ENCODE peak calls at places on chromosomes 4 and X, in six cellular contexts. One of them, this sample, is unnamed. For H3K36me3 and H3K4me1, the result is how much of the 10 kb centered on the place peaks cover.

GRCh38 chrX:106894978-106895452 is 8.1 kb downstream of the RIPPLY1 start:
- DNase-seq in fibroblast of lung: peak
- DNase-seq in transverse colon: no peak
- DNase-seq in tibial artery: no peak
- DNase-seq in heart right ventricle: peak
- DNase-seq in mesenchymal stem cell: peak
- DNase-seq in this sample: no peak

GRCh38 chr4:173025131-173025530 is 143.5 kb upstream of the GALNT7 start:
- DNase-seq in transverse colon: peak
- DNase-seq in heart right ventricle: no peak
- DNase-seq in mesenchymal stem cell: peak
- DNase-seq in tibial artery: peak
- DNase-seq in fibroblast of lung: peak
- DNase-seq in this sample: peak

GRCh38 chr4:3270141-3270611 is 21.2 kb downstream of the MSANTD1 start:
- DNase-seq in heart right ventricle: peak
- DNase-seq in mesenchymal stem cell: no peak
- DNase-seq in fibroblast of lung: no peak
- DNase-seq in tibial artery: peak
- DNase-seq in transverse colon: no peak
- DNase-seq in this sample: no peak

GRCh38 chr4:167713756-167714155 is 378.6 kb upstream of the ANXA10 start:
- DNase-seq in transverse colon: no peak
- DNase-seq in heart right ventricle: no peak
- DNase-seq in mesenchymal stem cell: no peak
- DNase-seq in tibial artery: no peak
- DNase-seq in fibroblast of lung: peak
- DNase-seq in this sample: no peak

GRCh38 chr4:156889616-156890594 is 81.7 kb downstream of the PDGFC start:
- DNase-seq in tibial artery: peak
- DNase-seq in transverse colon: no peak
- DNase-seq in fibroblast of lung: peak
- DNase-seq in mesenchymal stem cell: peak
- DNase-seq in heart right ventricle: peak
- DNase-seq in this sample: peak

GRCh38 chr4:137200322-137200721 is 332.0 kb downstream of the PCDH18 start:
- DNase-seq in heart right ventricle: no peak
- DNase-seq in transverse colon: no peak
- DNase-seq in mesenchymal stem cell: no peak
- DNase-seq in fibroblast of lung: no peak
- DNase-seq in tibial artery: no peak
- DNase-seq in this sample: no peak

GRCh38 chr4:122879001-122879400 is 43.4 kb downstream of the NUDT6 start:
- DNase-seq in tibial artery: no peak
- DNase-seq in fibroblast of lung: no peak
- DNase-seq in mesenchymal stem cell: no peak
- DNase-seq in heart right ventricle: no peak
- DNase-seq in transverse colon: no peak
- DNase-seq in this sample: no peak

GRCh38 chrX:154325541-154325940 is 29.9 kb downstream of the TKTL1 start:
- DNase-seq in mesenchymal stem cell: peak
- DNase-seq in tibial artery: no peak
- DNase-seq in transverse colon: no peak
- DNase-seq in fibroblast of lung: peak
- DNase-seq in heart right ventricle: no peak
- DNase-seq in this sample: no peak

GRCh38 chr4:27011401-27011800 is 150.8 kb downstream of the STIM2 start:
- DNase-seq in heart right ventricle: no peak
- DNase-seq in tibial artery: no peak
- DNase-seq in mesenchymal stem cell: no peak
- DNase-seq in fibroblast of lung: no peak
- DNase-seq in transverse colon: no peak
- DNase-seq in this sample: no peak

GRCh38 chr4:78428996-78429395 is 122.6 kb upstream of the ANXA3 start:
- DNase-seq in fibroblast of lung: no peak
- DNase-seq in mesenchymal stem cell: no peak
- DNase-seq in transverse colon: no peak
- DNase-seq in heart right ventricle: no peak
- DNase-seq in tibial artery: no peak
- DNase-seq in this sample: no peak

GRCh38 chr4:57148831-57149230 is 38.6 kb upstream of the IGFBP7 start:
- DNase-seq in mesenchymal stem cell: peak
- DNase-seq in tibial artery: no peak
- DNase-seq in heart right ventricle: no peak
- DNase-seq in transverse colon: no peak
- DNase-seq in fibroblast of lung: peak
- DNase-seq in this sample: no peak

GRCh38 chr4:52984469-52984868 is 122.4 kb downstream of the RASL11B start:
- DNase-seq in fibroblast of lung: peak
- DNase-seq in transverse colon: no peak
- DNase-seq in tibial artery: no peak
- DNase-seq in heart right ventricle: no peak
- DNase-seq in mesenchymal stem cell: peak
- DNase-seq in this sample: no peak

GRCh38 chr4:6840062-6840976 is 57.8 kb downstream of the KIAA0232 start:
- DNase-seq in tibial artery: no peak
- DNase-seq in transverse colon: no peak
- DNase-seq in heart right ventricle: no peak
- DNase-seq in mesenchymal stem cell: peak
- DNase-seq in fibroblast of lung: peak
- DNase-seq in this sample: peak

GRCh38 chr4:59540311-59540710 is 1659.8 kb upstream of the ADGRL3 start:
- DNase-seq in fibroblast of lung: no peak
- DNase-seq in mesenchymal stem cell: no peak
- DNase-seq in heart right ventricle: no peak
- DNase-seq in tibial artery: no peak
- DNase-seq in transverse colon: no peak
- DNase-seq in this sample: no peak

GRCh38 chrX:133151320-133151719 is 54.4 kb upstream of the USP26 start:
- DNase-seq in heart right ventricle: no peak
- DNase-seq in mesenchymal stem cell: no peak
- DNase-seq in transverse colon: peak
- DNase-seq in fibroblast of lung: no peak
- DNase-seq in tibial artery: no peak
- DNase-seq in this sample: no peak

GRCh38 chr4:24915121-24915922 is 2.5 kb upstream of the CCDC149 start:
- DNase-seq in fibroblast of lung: peak
- DNase-seq in heart right ventricle: no peak
- DNase-seq in transverse colon: no peak
- DNase-seq in tibial artery: no peak
- DNase-seq in mesenchymal stem cell: no peak
- DNase-seq in this sample: peak

GRCh38 chr4:103915224-103915869 is 195.6 kb upstream of the TACR3 start:
- DNase-seq in mesenchymal stem cell: peak
- DNase-seq in transverse colon: no peak
- DNase-seq in heart right ventricle: no peak
- DNase-seq in fibroblast of lung: peak
- DNase-seq in tibial artery: no peak
- DNase-seq in this sample: no peak

GRCh38 chr4:66927937-66928336 is 617.4 kb downstream of the CENPC start:
- DNase-seq in heart right ventricle: no peak
- DNase-seq in fibroblast of lung: no peak
- DNase-seq in transverse colon: no peak
- DNase-seq in tibial artery: no peak
- DNase-seq in mesenchymal stem cell: no peak
- DNase-seq in this sample: no peak

GRCh38 chr4:121034010-121034409 is 38.3 kb downstream of the NDNF start:
- DNase-seq in heart right ventricle: no peak
- DNase-seq in transverse colon: no peak
- DNase-seq in tibial artery: peak
- DNase-seq in mesenchymal stem cell: peak
- DNase-seq in fibroblast of lung: peak
- DNase-seq in this sample: no peak

GRCh38 chr4:137393043-137393442 is 139.3 kb downstream of the PCDH18 start:
- DNase-seq in mesenchymal stem cell: peak
- DNase-seq in fibroblast of lung: peak
- DNase-seq in heart right ventricle: no peak
- DNase-seq in transverse colon: no peak
- DNase-seq in tibial artery: no peak
- DNase-seq in this sample: peak

GRCh38 chrX:50988649-50989048 is 78.1 kb downstream of the BMP15 start:
- DNase-seq in transverse colon: no peak
- DNase-seq in heart right ventricle: no peak
- DNase-seq in fibroblast of lung: peak
- DNase-seq in mesenchymal stem cell: peak
- DNase-seq in tibial artery: no peak
- DNase-seq in this sample: peak

GRCh38 chr4:21181716-21182115 is 481.5 kb downstream of the PACRGL start:
- DNase-seq in tibial artery: no peak
- DNase-seq in transverse colon: no peak
- DNase-seq in heart right ventricle: no peak
- DNase-seq in fibroblast of lung: peak
- DNase-seq in mesenchymal stem cell: peak
- DNase-seq in this sample: no peak

GRCh38 chr4:184250795-184251679 is 33.4 kb upstream of the ENPP6 start:
- DNase-seq in mesenchymal stem cell: peak
- DNase-seq in heart right ventricle: no peak
- DNase-seq in transverse colon: no peak
- DNase-seq in fibroblast of lung: peak
- DNase-seq in tibial artery: no peak
- DNase-seq in this sample: no peak

GRCh38 chr4:106022454-106022853 is 127.2 kb downstream of the NPNT start:
- DNase-seq in heart right ventricle: no peak
- DNase-seq in tibial artery: no peak
- DNase-seq in transverse colon: no peak
- DNase-seq in mesenchymal stem cell: no peak
- DNase-seq in fibroblast of lung: no peak
- DNase-seq in this sample: no peak

GRCh38 chr4:106019771-106020170 is 124.5 kb downstream of the NPNT start:
- DNase-seq in mesenchymal stem cell: peak
- DNase-seq in tibial artery: no peak
- DNase-seq in fibroblast of lung: no peak
- DNase-seq in heart right ventricle: no peak
- DNase-seq in transverse colon: no peak
- DNase-seq in this sample: no peak

GRCh38 chr4:106021737-106022410 is 126.6 kb downstream of the NPNT start:
- DNase-seq in tibial artery: no peak
- DNase-seq in mesenchymal stem cell: peak
- DNase-seq in fibroblast of lung: no peak
- DNase-seq in heart right ventricle: no peak
- DNase-seq in transverse colon: no peak
- DNase-seq in this sample: no peak

GRCh38 chr4:106017975-106018374 is 122.7 kb downstream of the NPNT start:
- DNase-seq in transverse colon: no peak
- DNase-seq in tibial artery: no peak
- DNase-seq in heart right ventricle: no peak
- DNase-seq in fibroblast of lung: no peak
- DNase-seq in mesenchymal stem cell: no peak
- DNase-seq in this sample: no peak
- H3K36me3 ChIP-seq in transverse colon: under half
- H3K36me3 ChIP-seq in tibial artery: under half
- H3K36me3 ChIP-seq in heart right ventricle: under half
- H3K36me3 ChIP-seq in fibroblast of lung: under half
- H3K36me3 ChIP-seq in mesenchymal stem cell: under half
- H3K36me3 ChIP-seq in this sample: under half

DNA sequence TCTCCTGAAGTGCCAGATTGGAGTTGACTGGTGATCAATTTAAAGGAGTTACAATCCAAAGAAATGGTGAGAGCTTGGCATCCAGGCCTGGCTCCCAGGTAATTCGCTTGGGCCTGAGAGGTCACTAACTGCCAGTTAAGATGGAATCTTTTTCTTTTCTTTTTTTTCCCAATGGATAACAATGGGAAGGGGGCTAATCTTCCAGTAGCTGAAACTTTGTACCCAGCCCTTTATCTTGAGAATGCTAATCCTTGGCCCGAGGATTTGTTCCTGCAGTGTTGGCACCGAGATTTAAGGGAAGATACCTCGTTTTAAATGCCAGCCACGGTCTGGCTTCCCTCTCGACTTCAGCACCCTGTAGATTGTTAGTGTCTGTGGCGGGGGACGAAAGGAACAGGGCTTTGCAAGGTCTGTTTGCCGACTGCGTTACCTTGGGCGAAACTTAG is 13.4 kb upstream of the PITX2 start:
- DNase-seq in fibroblast of lung: no peak
- DNase-seq in mesenchymal stem cell: peak
- DNase-seq in heart right ventricle: no peak
- DNase-seq in transverse colon: no peak
- DNase-seq in tibial artery: no peak
- DNase-seq in this sample: no peak
- H3K4me1 ChIP-seq in fibroblast of lung: under half
- H3K4me1 ChIP-seq in mesenchymal stem cell: under half
- H3K4me1 ChIP-seq in heart right ventricle: under half
- H3K4me1 ChIP-seq in transverse colon: under half
- H3K4me1 ChIP-seq in tibial artery: under half
- H3K4me1 ChIP-seq in this sample: under half

DNA sequence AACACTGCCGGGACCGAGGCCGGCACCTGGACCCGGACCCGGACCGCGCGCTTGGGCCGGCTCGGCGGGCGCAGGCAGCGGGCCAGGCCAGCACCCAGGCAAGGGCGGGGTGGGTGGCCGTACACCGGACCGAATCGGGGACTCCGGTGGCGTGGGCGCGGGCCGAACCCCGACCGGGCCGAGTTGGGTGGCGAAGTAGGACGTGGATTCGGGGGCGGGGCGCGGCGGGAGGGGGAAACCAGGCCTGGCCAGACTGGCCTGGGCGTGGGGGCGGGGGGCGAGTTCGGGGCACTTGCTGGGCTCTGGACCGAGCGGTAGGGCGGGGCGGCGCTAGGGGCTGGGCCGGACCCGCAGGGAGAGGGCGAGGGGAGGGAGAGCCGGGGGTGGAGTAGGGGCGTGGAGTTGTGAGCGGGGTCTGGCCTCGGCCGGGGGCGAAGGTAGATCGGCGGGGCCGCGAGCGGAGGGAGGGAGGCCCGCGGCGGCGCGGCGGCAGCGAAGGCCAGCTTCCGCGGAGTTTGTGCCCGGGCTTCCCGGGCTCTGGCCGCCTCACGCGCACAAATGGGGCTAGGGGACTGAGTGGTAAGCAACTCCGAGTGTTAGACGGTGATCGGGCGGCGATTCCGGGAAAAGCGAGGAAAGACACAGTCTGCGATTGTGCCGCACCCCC is 1.8 kb upstream of the BCORL1 start:
- DNase-seq in heart right ventricle: peak
- DNase-seq in fibroblast of lung: no peak
- DNase-seq in mesenchymal stem cell: no peak
- DNase-seq in tibial artery: peak
- DNase-seq in transverse colon: peak
- DNase-seq in this sample: peak
- H3K4me3 ChIP-seq in heart right ventricle: no peak
- H3K4me3 ChIP-seq in fibroblast of lung: peak
- H3K4me3 ChIP-seq in mesenchymal stem cell: peak
- H3K4me3 ChIP-seq in tibial artery: no peak
- H3K4me3 ChIP-seq in transverse colon: no peak
- H3K4me3 ChIP-seq in this sample: peak

GRCh38 chr4:163525982-163526381 is 31.5 kb downstream of the TMA16 start:
- DNase-seq in heart right ventricle: no peak
- DNase-seq in fibroblast of lung: no peak
- DNase-seq in transverse colon: no peak
- DNase-seq in tibial artery: no peak
- DNase-seq in mesenchymal stem cell: no peak
- DNase-seq in this sample: no peak

GRCh38 chr4:163528618-163529017 is 34.1 kb downstream of the TMA16 start:
- DNase-seq in heart right ventricle: no peak
- DNase-seq in fibroblast of lung: no peak
- DNase-seq in mesenchymal stem cell: no peak
- DNase-seq in tibial artery: no peak
- DNase-seq in transverse colon: no peak
- DNase-seq in this sample: no peak

GRCh38 chr4:163523791-163524365 is 29.4 kb downstream of the TMA16 start:
- DNase-seq in tibial artery: no peak
- DNase-seq in mesenchymal stem cell: no peak
- DNase-seq in transverse colon: no peak
- DNase-seq in heart right ventricle: no peak
- DNase-seq in fibroblast of lung: no peak
- DNase-seq in this sample: no peak

GRCh38 chr4:163527172-163527571 is 32.7 kb downstream of the TMA16 start:
- DNase-seq in fibroblast of lung: no peak
- DNase-seq in heart right ventricle: no peak
- DNase-seq in transverse colon: no peak
- DNase-seq in tibial artery: no peak
- DNase-seq in mesenchymal stem cell: no peak
- DNase-seq in this sample: no peak
- H3K36me3 ChIP-seq in fibroblast of lung: under half
- H3K36me3 ChIP-seq in heart right ventricle: half or more
- H3K36me3 ChIP-seq in transverse colon: under half
- H3K36me3 ChIP-seq in tibial artery: half or more
- H3K36me3 ChIP-seq in mesenchymal stem cell: under half
- H3K36me3 ChIP-seq in this sample: under half